ENCODE peak calls at places on chromosomes 13 and 19, in six cellular contexts. Q is NCI-H1694 treated with DMSO at 0.1 percent for 48 hours, G is COLO829, R is NCI-H460, D is HCT116, J is SK-N-SH. C is an unnamed sample.

GRCh38 chr13:110841846-110842245 is 73.0 kb downstream of the ANKRD10 start:
- DNase-seq in Q (no peak), R (no peak), D (no peak), G (no peak), J (no peak), C (no peak)

GRCh38 chr19:8367327-8368001 is 3.5 kb downstream of the ANGPTL4 start:
- DNase-seq in G (peak), J (peak), D (no peak), Q (peak), R (no peak), C (peak)

GRCh38 chr13:79681069-79681468 is 200.1 kb downstream of the NDFIP2 start:
- DNase-seq in G (no peak), Q (no peak), J (no peak), R (no peak), D (no peak), C (no peak)

GRCh38 chr19:41903161-41903953 is 20.4 kb downstream of the ARHGEF1 start:
- DNase-seq in G (no peak), Q (no peak), R (no peak), J (no peak), D (no peak), C (no peak)

GRCh38 chr13:76035711-76036110 is 399.6 kb downstream of the LMO7 start:
- DNase-seq in G (no peak), R (no peak), J (no peak), D (no peak), Q (no peak), C (no peak)

GRCh38 chr13:27666951-27667350 is 45.3 kb downstream of the POLR1D start:
- DNase-seq in J (no peak), G (no peak), R (no peak), D (no peak), Q (no peak), C (no peak)

GRCh38 chr19:49767967-49768581 is 1.3 kb downstream of the AP2A1 start:
- DNase-seq in J (no peak), G (no peak), D (no peak), R (no peak), Q (no peak), C (no peak)

GRCh38 chr13:48265217-48265815 is 32.3 kb downstream of the ITM2B start:
- DNase-seq in J (no peak), R (no peak), Q (no peak), D (no peak), G (no peak), C (no peak)

GRCh38 chr13:32255744-32256120 is 59.4 kb downstream of the ZAR1L start:
- DNase-seq in Q (no peak), R (peak), D (no peak), G (no peak), J (no peak), C (no peak)

GRCh38 chr19:50838239-50838638 is 4.9 kb upstream of the KLK15 start:
- DNase-seq in G (no peak), J (no peak), Q (no peak), D (peak), R (no peak), C (no peak)

C was measured in AG09319.